ENCODE peak calls at places on chromosomes 16 and 17, in eight cellular contexts. X is HCT116; Q is Right ventricle myocardium inferior; T is pancreas; M is activated naive CD8-positive, alpha-beta T cell treated with anti-CD3 and anti-CD28 coated beads, Interleukin-2, amount 10 ng/mL, durations not matched to agents 7 days and 5 days; P is stimulated activated naive CD8-positive, alpha-beta T cell treated with anti-CD3 and anti-CD28 coated beads, Interleukin-15, amount 100 ng/mL, for 72 hours; H is body of pancreas; Z is left lung. B is an unnamed sample.

GRCh38 chr17:75404223-75404738 is 1.2 kb downstream of the GRB2 start:
- ATAC-seq in Z (peak; percentile 43), T (peak; percentile 59), P (no peak), H (peak; percentile 22), Q (peak; percentile 38), X (peak; percentile 53), M (no peak), B (no peak)

GRCh38 chr16:85627102-85627834 is 14.1 kb downstream of the GSE1 start:
- ATAC-seq in T (no peak), M (peak; percentile 58), Z (no peak), Q (no peak), H (peak; percentile 47), P (peak; percentile 67), X (no peak), B (no peak)

GRCh38 chr16:70699696-70700095 is 13.8 kb upstream of the MTSS2 start:
- ATAC-seq in X (no peak), H (no peak), M (no peak), Q (no peak), Z (no peak), T (no peak), P (no peak), B (no peak)

GRCh38 chr16:72996291-72997062 is 51.5 kb downstream of the ZFHX3 start:
- ATAC-seq in Z (peak; percentile 65), P (no peak), H (peak; percentile 74), T (peak; percentile 60), X (no peak), Q (no peak), M (no peak), B (no peak)

GRCh38 chr16:21302454-21302853 is 24.4 kb upstream of the CRYM start:
- ATAC-seq in H (no peak), Q (no peak), P (no peak), T (no peak), M (no peak), X (no peak), Z (peak; percentile 1), B (no peak)

GRCh38 chr17:58377005-58377660 is 25.1 kb upstream of the SUPT4H1 start:
- ATAC-seq in Z (peak; percentile 75), T (peak; percentile 53), M (no peak), X (peak; percentile 56), Q (no peak), H (peak; percentile 67), P (no peak), B (no peak)

GRCh38 chr17:45046536-45047125 is 4.8 kb downstream of the DCAKD start:
- ATAC-seq in M (no peak), X (no peak), T (no peak), P (no peak), Z (no peak), H (no peak), Q (no peak), B (no peak)

GRCh38 chr16:10368984-10369551 is 16.8 kb upstream of the ATF7IP2 start:
- ATAC-seq in Q (no peak), Z (no peak), M (no peak), H (no peak), X (peak; percentile 69), P (no peak), T (no peak), B (no peak)

GRCh38 chr16:49838639-49839461 is 17.1 kb downstream of the ZNF423 start:
- ATAC-seq in T (no peak), P (no peak), X (no peak), Q (peak; percentile 9), H (peak; percentile 13), Z (no peak), M (no peak), B (peak; percentile 9)

GRCh38 chr17:42081516-42082129 is 16.6 kb downstream of the ZNF385C start:
- ATAC-seq in T (no peak), Q (no peak), P (no peak), X (peak; percentile 52), M (no peak), Z (no peak), H (no peak), B (no peak)

GRCh38 chr16:22356930-22357634 is 17.3 kb downstream of the CDR2 start:
- ATAC-seq in M (peak; percentile 28), X (no peak), Z (no peak), Q (no peak), P (peak; percentile 59), H (no peak), T (no peak), B (no peak)

GRCh38 chr16:27432600-27432957 is 30.6 kb downstream of the IL21R start:
- ATAC-seq in T (no peak), Z (no peak), M (no peak), P (no peak), X (peak; percentile 26), Q (no peak), H (no peak), B (no peak)

GRCh38 chr17:58325289-58325726 is 3.3 kb downstream of the TSPOAP1 start:
- ATAC-seq in H (no peak), T (no peak), X (no peak), P (no peak), Q (no peak), Z (no peak), M (no peak), B (no peak)

GRCh38 chr16:70470927-70471341 is 16.5 kb downstream of the FCSK start:
- ATAC-seq in T (peak; percentile 69), M (no peak), Q (peak; percentile 53), P (peak; percentile 7), Z (peak; percentile 74), H (no peak), X (peak; percentile 64), B (no peak)

GRCh38 chr16:78987676-78988075 is 612.9 kb downstream of the MAF start:
- ATAC-seq in Z (no peak), X (no peak), P (no peak), Q (no peak), M (no peak), H (no peak), T (no peak), B (no peak)

GRCh38 chr16:11816123-11816522 is 19.1 kb upstream of the ZC3H7A start:
- ATAC-seq in Q (no peak), T (no peak), H (no peak), X (no peak), Z (no peak), P (no peak), M (no peak), B (no peak)

GRCh38 chr16:47511882-47512281 is 50.8 kb downstream of the PHKB start:
- ATAC-seq in H (no peak), Z (no peak), M (no peak), X (no peak), T (no peak), P (no peak), Q (no peak), B (no peak)

GRCh38 chr17:15377608-15378007 is 36.2 kb upstream of the TEKT3 start:
- ATAC-seq in M (no peak), Q (no peak), T (peak; percentile 56), H (peak; percentile 94), P (no peak), Z (peak; percentile 49), X (peak; percentile 75), B (no peak)

B was measured in gastroesophageal sphincter.